ENCODE peak calls at places on chromosomes 13 and 19, in four cellular contexts. One of them, this sample, is unnamed.

GRCh38 chr13:98349731-98350305 is 172.7 kb upstream of the RNF113B start:
- DNase-seq in WERI-Rb-1: peak
- DNase-seq in body of pancreas: peak
- DNase-seq in choroid plexus epithelial cell: peak
- DNase-seq in this sample: no peak

GRCh38 chr13:21759503-21759902 is 88.6 kb downstream of the FGF9 start:
- DNase-seq in WERI-Rb-1: no peak
- DNase-seq in body of pancreas: peak
- DNase-seq in choroid plexus epithelial cell: no peak
- DNase-seq in this sample: no peak

GRCh38 chr13:112587767-112588489 is at the start of gene TUBGCP3:
- DNase-seq in WERI-Rb-1: peak
- DNase-seq in body of pancreas: peak
- DNase-seq in choroid plexus epithelial cell: peak
- DNase-seq in this sample: peak

GRCh38 chr19:39599116-39599515 is 3.2 kb upstream of the LGALS13 start:
- DNase-seq in WERI-Rb-1: no peak
- DNase-seq in body of pancreas: no peak
- DNase-seq in choroid plexus epithelial cell: peak
- DNase-seq in this sample: peak

GRCh38 chr19:2728783-2729387 is 7.7 kb upstream of the DIRAS1 start:
- DNase-seq in WERI-Rb-1: no peak
- DNase-seq in body of pancreas: no peak
- DNase-seq in choroid plexus epithelial cell: no peak
- DNase-seq in this sample: no peak

GRCh38 chr19:1853295-1854031 is 5.2 kb upstream of the REXO1 start:
- DNase-seq in WERI-Rb-1: peak
- DNase-seq in body of pancreas: peak
- DNase-seq in choroid plexus epithelial cell: peak
- DNase-seq in this sample: peak

GRCh38 chr19:57105976-57106610 is 13.7 kb upstream of the USP29 start:
- DNase-seq in WERI-Rb-1: no peak
- DNase-seq in body of pancreas: no peak
- DNase-seq in choroid plexus epithelial cell: no peak
- DNase-seq in this sample: no peak

GRCh38 chr13:45295536-45295935 is 45.4 kb downstream of the TPT1 start:
- DNase-seq in WERI-Rb-1: no peak
- DNase-seq in body of pancreas: peak
- DNase-seq in choroid plexus epithelial cell: peak
- DNase-seq in this sample: peak

GRCh38 chr13:31282741-31283455 is 83.1 kb downstream of the B3GLCT start:
- DNase-seq in WERI-Rb-1: no peak
- DNase-seq in body of pancreas: no peak
- DNase-seq in choroid plexus epithelial cell: peak
- DNase-seq in this sample: peak

GRCh38 chr19:49200238-49200862 is 42.8 kb downstream of the TRPM4 start:
- DNase-seq in WERI-Rb-1: peak
- DNase-seq in body of pancreas: no peak
- DNase-seq in choroid plexus epithelial cell: peak
- DNase-seq in this sample: no peak

GRCh38 chr19:46603195-46603637 is 2.1 kb downstream of the CALM3 start:
- DNase-seq in WERI-Rb-1: no peak
- DNase-seq in body of pancreas: peak
- DNase-seq in choroid plexus epithelial cell: no peak
- DNase-seq in this sample: no peak

GRCh38 chr13:109783447-109783814 is 3.0 kb downstream of the IRS2 start:
- DNase-seq in WERI-Rb-1: peak
- DNase-seq in body of pancreas: no peak
- DNase-seq in choroid plexus epithelial cell: no peak
- DNase-seq in this sample: no peak

GRCh38 chr19:21697698-21698097 is 69.7 kb downstream of the ZNF100 start:
- DNase-seq in WERI-Rb-1: no peak
- DNase-seq in body of pancreas: no peak
- DNase-seq in choroid plexus epithelial cell: no peak
- DNase-seq in this sample: no peak

GRCh38 chr19:32890326-32890725 is 20.8 kb upstream of the SLC7A9 start:
- DNase-seq in WERI-Rb-1: no peak
- DNase-seq in body of pancreas: no peak
- DNase-seq in choroid plexus epithelial cell: no peak
- DNase-seq in this sample: no peak

GRCh38 chr19:34180709-34181108 is 8.4 kb downstream of the LSM14A start:
- DNase-seq in WERI-Rb-1: no peak
- DNase-seq in body of pancreas: no peak
- DNase-seq in choroid plexus epithelial cell: no peak
- DNase-seq in this sample: no peak

GRCh38 chr13:105019073-105019472 is 1516.4 kb downstream of the EFNB2 start:
- DNase-seq in WERI-Rb-1: no peak
- DNase-seq in body of pancreas: no peak
- DNase-seq in choroid plexus epithelial cell: no peak
- DNase-seq in this sample: no peak

GRCh38 chr13:80340643-80341097 is 256 bp downstream of the SPRY2 start:
- DNase-seq in WERI-Rb-1: no peak
- DNase-seq in body of pancreas: no peak
- DNase-seq in choroid plexus epithelial cell: peak
- DNase-seq in this sample: peak

GRCh38 chr19:58409010-58409790 is 751 bp downstream of the ZNF584 start:
- DNase-seq in WERI-Rb-1: peak
- DNase-seq in body of pancreas: no peak
- DNase-seq in choroid plexus epithelial cell: peak
- DNase-seq in this sample: no peak

GRCh38 chr19:45902651-45903625 is 525 bp upstream of the MYPOP start:
- DNase-seq in WERI-Rb-1: peak
- DNase-seq in body of pancreas: peak
- DNase-seq in choroid plexus epithelial cell: peak
- DNase-seq in this sample: peak

GRCh38 chr19:46656541-46656940 is 4.4 kb downstream of the DACT3 start:
- DNase-seq in WERI-Rb-1: no peak
- DNase-seq in body of pancreas: no peak
- DNase-seq in choroid plexus epithelial cell: no peak
- DNase-seq in this sample: no peak

GRCh38 chr13:21673592-21674270 is 2.9 kb downstream of the FGF9 start:
- DNase-seq in WERI-Rb-1: no peak
- DNase-seq in body of pancreas: peak
- DNase-seq in choroid plexus epithelial cell: peak
- DNase-seq in this sample: no peak

GRCh38 chr19:6499052-6499790 is 2.9 kb downstream of the TUBB4A start:
- DNase-seq in WERI-Rb-1: no peak
- DNase-seq in body of pancreas: no peak
- DNase-seq in choroid plexus epithelial cell: no peak
- DNase-seq in this sample: no peak

GRCh38 chr19:2081873-2082810 is 14.0 kb downstream of the MOB3A start:
- DNase-seq in WERI-Rb-1: no peak
- DNase-seq in body of pancreas: no peak
- DNase-seq in choroid plexus epithelial cell: no peak
- DNase-seq in this sample: no peak

GRCh38 chr19:29211562-29212416 is 1.2 kb downstream of the UQCRFS1 start:
- DNase-seq in WERI-Rb-1: peak
- DNase-seq in body of pancreas: no peak
- DNase-seq in choroid plexus epithelial cell: peak
- DNase-seq in this sample: peak

GRCh38 chr13:77026255-77026782 is 640 bp downstream of the FBXL3 start:
- DNase-seq in WERI-Rb-1: peak
- DNase-seq in body of pancreas: peak
- DNase-seq in choroid plexus epithelial cell: peak
- DNase-seq in this sample: peak

GRCh38 chr13:47794963-47795362 is 206.1 kb downstream of the SUCLA2 start:
- DNase-seq in WERI-Rb-1: no peak
- DNase-seq in body of pancreas: no peak
- DNase-seq in choroid plexus epithelial cell: peak
- DNase-seq in this sample: no peak

GRCh38 chr19:15249912-15250634 is 17.8 kb upstream of the EPHX3 start:
- DNase-seq in WERI-Rb-1: no peak
- DNase-seq in body of pancreas: peak
- DNase-seq in choroid plexus epithelial cell: peak
- DNase-seq in this sample: peak

GRCh38 chr19:40633207-40633606 is 32.0 kb downstream of the LTBP4 start:
- DNase-seq in WERI-Rb-1: no peak
- DNase-seq in body of pancreas: no peak
- DNase-seq in choroid plexus epithelial cell: peak
- DNase-seq in this sample: peak

GRCh38 chr13:93686399-93686798 is 459.8 kb downstream of the GPC6 start:
- DNase-seq in WERI-Rb-1: no peak
- DNase-seq in body of pancreas: no peak
- DNase-seq in choroid plexus epithelial cell: no peak
- DNase-seq in this sample: no peak

GRCh38 chr13:34294483-34295129 is 476.7 kb downstream of the RFC3 start:
- DNase-seq in WERI-Rb-1: no peak
- DNase-seq in body of pancreas: peak
- DNase-seq in choroid plexus epithelial cell: peak
- DNase-seq in this sample: peak

GRCh38 chr19:41801682-41802317 is 5.4 kb downstream of the CEACAM3 start:
- DNase-seq in WERI-Rb-1: no peak
- DNase-seq in body of pancreas: no peak
- DNase-seq in choroid plexus epithelial cell: no peak
- DNase-seq in this sample: no peak

GRCh38 chr13:97211357-97211756 is 10.8 kb upstream of the MBNL2 start:
- DNase-seq in WERI-Rb-1: no peak
- DNase-seq in body of pancreas: no peak
- DNase-seq in choroid plexus epithelial cell: no peak
- DNase-seq in this sample: peak

GRCh38 chr13:101218484-101218883 is 197.8 kb downstream of the NALCN start:
- DNase-seq in WERI-Rb-1: no peak
- DNase-seq in body of pancreas: no peak
- DNase-seq in choroid plexus epithelial cell: peak
- DNase-seq in this sample: no peak

GRCh38 chr13:101219609-101220265 is 196.6 kb downstream of the NALCN start:
- DNase-seq in WERI-Rb-1: no peak
- DNase-seq in body of pancreas: peak
- DNase-seq in choroid plexus epithelial cell: peak
- DNase-seq in this sample: no peak

GRCh38 chr13:101211261-101211660 is 205.0 kb downstream of the NALCN start:
- DNase-seq in WERI-Rb-1: no peak
- DNase-seq in body of pancreas: no peak
- DNase-seq in choroid plexus epithelial cell: peak
- DNase-seq in this sample: peak

GRCh38 chr13:101217086-101217485 is 199.2 kb downstream of the NALCN start:
- DNase-seq in WERI-Rb-1: no peak
- DNase-seq in body of pancreas: no peak
- DNase-seq in choroid plexus epithelial cell: peak
- DNase-seq in this sample: no peak
- H3K4me3 ChIP-seq in WERI-Rb-1: no peak
- H3K4me3 ChIP-seq in body of pancreas: no peak
- H3K4me3 ChIP-seq in choroid plexus epithelial cell: no peak
- H3K4me3 ChIP-seq in this sample: no peak

DNA sequence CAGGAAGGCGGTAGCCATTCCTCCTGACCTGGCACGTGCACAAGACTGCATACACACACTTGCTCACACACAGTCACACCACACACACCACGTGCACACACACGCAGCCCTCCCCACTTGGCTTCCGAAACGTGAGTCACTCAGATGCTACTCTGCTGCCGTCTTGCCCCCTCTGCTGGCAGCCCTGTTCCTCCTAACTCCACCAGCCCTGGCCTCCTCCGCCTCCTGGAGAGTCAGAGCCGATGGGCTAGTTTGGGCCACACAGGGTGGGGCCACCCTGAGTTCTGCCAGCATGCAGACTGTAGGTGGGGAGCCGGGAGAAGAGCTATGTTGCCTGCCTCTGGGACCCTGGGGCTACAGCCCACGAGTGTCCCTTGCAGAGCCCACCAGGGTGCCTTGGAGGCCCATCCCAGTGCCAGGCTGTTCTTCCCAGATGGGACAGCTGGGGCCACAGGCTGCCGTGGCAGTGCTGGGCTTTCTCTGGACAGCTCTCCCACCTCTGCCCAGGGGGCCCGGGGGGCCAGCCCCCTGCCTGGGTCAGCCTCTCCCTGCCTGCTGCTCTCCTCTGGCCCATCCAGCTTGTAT is 12.1 kb downstream of the PIN1 start:
- DNase-seq in WERI-Rb-1: peak
- DNase-seq in body of pancreas: peak
- DNase-seq in choroid plexus epithelial cell: peak
- DNase-seq in this sample: peak
- TF ChIP-seq CTCF in WERI-Rb-1: peak
- TF ChIP-seq CTCF in body of pancreas: no peak
- TF ChIP-seq CTCF in choroid plexus epithelial cell: peak
- TF ChIP-seq CTCF in this sample: peak

GRCh38 chr13:46296920-46297319 is 85.2 kb downstream of the LRRC63 start:
- DNase-seq in WERI-Rb-1: no peak
- DNase-seq in body of pancreas: no peak
- DNase-seq in choroid plexus epithelial cell: peak
- DNase-seq in this sample: peak
- H3K4me3 ChIP-seq in WERI-Rb-1: no peak
- H3K4me3 ChIP-seq in body of pancreas: no peak
- H3K4me3 ChIP-seq in choroid plexus epithelial cell: no peak
- H3K4me3 ChIP-seq in this sample: no peak

DNA sequence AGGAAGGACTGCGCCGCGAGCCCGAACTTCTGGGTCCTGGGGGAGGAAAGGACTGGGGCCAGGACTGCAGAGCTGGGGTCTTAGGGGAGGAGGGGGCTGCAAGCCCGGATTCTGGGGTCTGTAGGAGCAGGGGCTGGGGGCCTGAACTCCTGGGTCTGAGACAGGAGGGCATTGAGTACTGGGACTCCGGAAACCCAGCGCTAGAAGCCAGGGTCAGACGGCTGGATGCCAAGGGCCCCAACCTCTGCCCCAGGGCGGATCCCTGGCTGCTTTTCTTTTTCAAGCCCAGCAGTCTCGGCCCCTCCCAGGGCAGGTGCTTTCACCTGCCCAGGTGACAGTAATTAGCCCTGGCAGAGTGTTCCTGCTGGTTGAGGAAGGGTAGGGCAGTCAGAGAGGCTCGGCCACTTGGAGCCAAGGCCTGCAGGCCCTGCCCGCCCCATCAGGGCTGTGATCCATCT is 2.3 kb downstream of the MYH14 start:
- DNase-seq in WERI-Rb-1: no peak
- DNase-seq in body of pancreas: peak
- DNase-seq in choroid plexus epithelial cell: no peak
- DNase-seq in this sample: no peak
- TF ChIP-seq CTCF in WERI-Rb-1: no peak
- TF ChIP-seq CTCF in body of pancreas: peak
- TF ChIP-seq CTCF in choroid plexus epithelial cell: no peak
- TF ChIP-seq CTCF in this sample: no peak

GRCh38 chr19:53608381-53608780 is 23.4 kb upstream of the DPRX start:
- DNase-seq in WERI-Rb-1: no peak
- DNase-seq in body of pancreas: no peak
- DNase-seq in choroid plexus epithelial cell: no peak
- DNase-seq in this sample: no peak

GRCh38 chr19:53600217-53600616 is 31.6 kb upstream of the DPRX start:
- DNase-seq in WERI-Rb-1: no peak
- DNase-seq in body of pancreas: no peak
- DNase-seq in choroid plexus epithelial cell: no peak
- DNase-seq in this sample: no peak

DNA sequence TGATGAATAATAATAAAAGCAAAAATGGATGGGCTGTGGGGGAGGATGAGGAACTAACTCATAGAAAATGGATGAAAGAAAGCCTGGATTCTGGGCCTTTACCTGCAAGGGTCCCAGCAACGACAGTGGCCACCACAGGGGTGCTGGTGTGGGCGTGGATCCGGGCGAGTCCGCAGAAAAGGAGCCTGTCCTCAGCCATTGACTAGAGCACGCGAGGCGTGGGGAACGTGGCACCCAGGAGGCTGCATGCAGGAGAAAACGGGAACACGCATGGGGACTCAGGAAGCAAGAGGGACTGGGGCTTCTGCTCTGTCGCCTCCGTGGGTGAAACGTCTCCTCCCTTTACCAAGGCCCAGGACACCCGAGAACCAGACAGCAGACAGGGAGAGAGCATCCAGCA is 25.8 kb upstream of the DPRX start:
- DNase-seq in WERI-Rb-1: no peak
- DNase-seq in body of pancreas: no peak
- DNase-seq in choroid plexus epithelial cell: no peak
- DNase-seq in this sample: no peak
- H3K4me3 ChIP-seq in WERI-Rb-1: no peak
- H3K4me3 ChIP-seq in body of pancreas: no peak
- H3K4me3 ChIP-seq in choroid plexus epithelial cell: no peak
- H3K4me3 ChIP-seq in this sample: no peak